ENCODE peak calls at places on chromosomes 5 and 9, in seven cellular contexts. One of them, this sample, is unnamed.

GRCh38 chr5:95884021-95884333 is 61.5 kb upstream of the GLRX start:
- DNase-seq in RPMI8226: no peak
- DNase-seq in activated CD4-positive, alpha-beta T cell treated with anti-CD3 and anti-CD28 coated beads for 36 hours: no peak
- DNase-seq in T47D: no peak
- DNase-seq in glutamatergic neuron: no peak
- DNase-seq in H1: no peak
- DNase-seq in iPS-NIHi11: no peak
- DNase-seq in this sample: no peak

GRCh38 chr5:177370488-177371119 is 12.9 kb downstream of the RGS14 start:
- DNase-seq in RPMI8226: no peak
- DNase-seq in activated CD4-positive, alpha-beta T cell treated with anti-CD3 and anti-CD28 coated beads for 36 hours: peak; percentile 76
- DNase-seq in T47D: peak; percentile 96
- DNase-seq in glutamatergic neuron: peak; percentile 89
- DNase-seq in H1: peak; percentile 99
- DNase-seq in iPS-NIHi11: peak; percentile 88
- DNase-seq in this sample: peak; percentile 99

GRCh38 chr5:155727512-155728145 is 599.3 kb upstream of the SGCD start:
- DNase-seq in RPMI8226: no peak
- DNase-seq in activated CD4-positive, alpha-beta T cell treated with anti-CD3 and anti-CD28 coated beads for 36 hours: no peak
- DNase-seq in T47D: no peak
- DNase-seq in glutamatergic neuron: no peak
- DNase-seq in H1: no peak
- DNase-seq in iPS-NIHi11: peak; percentile 29
- DNase-seq in this sample: no peak

GRCh38 chr5:73222173-73222572 is 49.2 kb downstream of the TMEM174 start:
- DNase-seq in RPMI8226: no peak
- DNase-seq in activated CD4-positive, alpha-beta T cell treated with anti-CD3 and anti-CD28 coated beads for 36 hours: no peak
- DNase-seq in T47D: no peak
- DNase-seq in glutamatergic neuron: no peak
- DNase-seq in H1: no peak
- DNase-seq in iPS-NIHi11: no peak
- DNase-seq in this sample: no peak

GRCh38 chr5:121725450-121725849 is 126.2 kb upstream of the FTMT start:
- DNase-seq in RPMI8226: no peak
- DNase-seq in activated CD4-positive, alpha-beta T cell treated with anti-CD3 and anti-CD28 coated beads for 36 hours: no peak
- DNase-seq in T47D: no peak
- DNase-seq in glutamatergic neuron: no peak
- DNase-seq in H1: no peak
- DNase-seq in iPS-NIHi11: no peak
- DNase-seq in this sample: no peak

GRCh38 chr5:44538831-44539539 is 149.8 kb upstream of the FGF10 start:
- DNase-seq in RPMI8226: no peak
- DNase-seq in activated CD4-positive, alpha-beta T cell treated with anti-CD3 and anti-CD28 coated beads for 36 hours: no peak
- DNase-seq in T47D: peak; percentile 14
- DNase-seq in glutamatergic neuron: no peak
- DNase-seq in H1: no peak
- DNase-seq in iPS-NIHi11: no peak
- DNase-seq in this sample: no peak

GRCh38 chr5:71865202-71865601 is 146.1 kb downstream of the CARTPT start:
- DNase-seq in RPMI8226: no peak
- DNase-seq in activated CD4-positive, alpha-beta T cell treated with anti-CD3 and anti-CD28 coated beads for 36 hours: no peak
- DNase-seq in T47D: no peak
- DNase-seq in glutamatergic neuron: no peak
- DNase-seq in H1: no peak
- DNase-seq in iPS-NIHi11: no peak
- DNase-seq in this sample: no peak

GRCh38 chr5:78727786-78728761 is 79.5 kb upstream of the LHFPL2 start:
- DNase-seq in RPMI8226: peak; percentile 91
- DNase-seq in activated CD4-positive, alpha-beta T cell treated with anti-CD3 and anti-CD28 coated beads for 36 hours: no peak
- DNase-seq in T47D: no peak
- DNase-seq in glutamatergic neuron: no peak
- DNase-seq in H1: no peak
- DNase-seq in iPS-NIHi11: no peak
- DNase-seq in this sample: no peak

GRCh38 chr5:11007251-11007650 is 246.2 kb upstream of the DAP start:
- DNase-seq in RPMI8226: no peak
- DNase-seq in activated CD4-positive, alpha-beta T cell treated with anti-CD3 and anti-CD28 coated beads for 36 hours: no peak
- DNase-seq in T47D: no peak
- DNase-seq in glutamatergic neuron: no peak
- DNase-seq in H1: no peak
- DNase-seq in iPS-NIHi11: no peak
- DNase-seq in this sample: no peak

GRCh38 chr9:118238139-118238538 is 533.9 kb downstream of the TLR4 start:
- DNase-seq in RPMI8226: no peak
- DNase-seq in activated CD4-positive, alpha-beta T cell treated with anti-CD3 and anti-CD28 coated beads for 36 hours: no peak
- DNase-seq in T47D: no peak
- DNase-seq in glutamatergic neuron: no peak
- DNase-seq in H1: no peak
- DNase-seq in iPS-NIHi11: no peak
- DNase-seq in this sample: no peak

GRCh38 chr5:34586117-34586885 is 69.8 kb upstream of the RAI14 start:
- DNase-seq in RPMI8226: no peak
- DNase-seq in activated CD4-positive, alpha-beta T cell treated with anti-CD3 and anti-CD28 coated beads for 36 hours: peak; percentile 6
- DNase-seq in T47D: no peak
- DNase-seq in glutamatergic neuron: no peak
- DNase-seq in H1: no peak
- DNase-seq in iPS-NIHi11: no peak
- DNase-seq in this sample: no peak

GRCh38 chr5:74766348-74766886 is 500 bp downstream of the GFM2 start:
- DNase-seq in RPMI8226: peak; percentile 69
- DNase-seq in activated CD4-positive, alpha-beta T cell treated with anti-CD3 and anti-CD28 coated beads for 36 hours: peak; percentile 17
- DNase-seq in T47D: peak; percentile 50
- DNase-seq in glutamatergic neuron: no peak
- DNase-seq in H1: no peak
- DNase-seq in iPS-NIHi11: peak; percentile 36
- DNase-seq in this sample: no peak